ENCODE peak calls at places on chromosome 2, in six cellular contexts. W is A549, C is psoas muscle, T is body of pancreas, H is ovary, I is left lung. J is an unnamed sample. For H3K4me1, the result is how much of the 10 kb centered on the place peaks cover.

GRCh38 chr2:177201919-177202346 is 10.7 kb upstream of the HNRNPA3 start:
- DNase-seq in W (no peak), C (no peak), T (no peak), H (no peak), I (no peak), J (no peak)

GRCh38 chr2:20670315-20671035 is 3.5 kb downstream of the GDF7 start:
- DNase-seq in W (no peak), C (no peak), T (no peak), H (no peak), I (no peak), J (no peak)

GRCh38 chr2:217361491-217361890 is 501.6 kb upstream of the TNP1 start:
- DNase-seq in W (no peak), C (no peak), T (no peak), H (no peak), I (no peak), J (no peak)

GRCh38 chr2:149858214-149858613 is 270.6 kb upstream of the MMADHC start:
- DNase-seq in W (no peak), C (no peak), T (no peak), H (no peak), I (no peak), J (no peak)

GRCh38 chr2:6627316-6627715 is 238.4 kb downstream of the CMPK2 start:
- DNase-seq in W (no peak), C (no peak), T (no peak), H (no peak), I (no peak), J (no peak)

GRCh38 chr2:28336264-28336992 is 56.2 kb upstream of the FOSL2 start:
- DNase-seq in W (no peak), C (peak), T (no peak), H (peak), I (no peak), J (no peak)

GRCh38 chr2:19955544-19956422 is 34.1 kb downstream of the WDR35 start:
- DNase-seq in W (peak), C (peak), T (peak), H (peak), I (peak), J (peak)

GRCh38 chr2:219541611-219542180 is 1.9 kb downstream of the CHPF start:
- DNase-seq in W (peak), C (peak), T (peak), H (peak), I (peak), J (peak)

GRCh38 chr2:219563271-219563928 is 7.9 kb downstream of the OBSL1 start:
- DNase-seq in W (no peak), C (no peak), T (peak), H (no peak), I (no peak), J (no peak)

GRCh38 chr2:60157283-60157682 is 396.2 kb downstream of the BCL11A start:
- DNase-seq in W (no peak), C (no peak), T (no peak), H (no peak), I (no peak), J (no peak)

GRCh38 chr2:206260427-206261012 is 13.9 kb upstream of the ZDBF2 start:
- DNase-seq in W (peak), C (no peak), T (no peak), H (no peak), I (no peak), J (no peak)

GRCh38 chr2:206361407-206362045 is 81.8 kb upstream of the ADAM23 start:
- DNase-seq in W (no peak), C (no peak), T (no peak), H (no peak), I (no peak), J (no peak)

GRCh38 chr2:135875491-135876065 is 665 bp downstream of the MCM6 start:
- DNase-seq in W (peak), C (peak), T (peak), H (peak), I (peak), J (peak)

GRCh38 chr2:217797661-217798069 is 205.1 kb downstream of the TNS1 start:
- DNase-seq in W (no peak), C (peak), T (peak), H (peak), I (no peak), J (peak)

GRCh38 chr2:142937347-142937746 is 59.9 kb downstream of the KYNU start:
- DNase-seq in W (no peak), C (no peak), T (no peak), H (no peak), I (no peak), J (no peak)

GRCh38 chr2:240642061-240642805 is 17.0 kb downstream of the GPR35 start:
- DNase-seq in W (no peak), C (peak), T (no peak), H (no peak), I (peak), J (no peak)

GRCh38 chr2:230942920-230943896 is 18.2 kb upstream of the GPR55 start:
- DNase-seq in W (no peak), C (no peak), T (no peak), H (no peak), I (no peak), J (no peak)

GRCh38 chr2:241410739-241411176 is 54.7 kb downstream of the FARP2 start:
- DNase-seq in W (no peak), C (no peak), T (peak), H (no peak), I (no peak), J (no peak)

GRCh38 chr2:160970052-160970846 is 190.0 kb upstream of the TANK start:
- DNase-seq in W (peak), C (no peak), T (peak), H (peak), I (no peak), J (peak)

GRCh38 chr2:160411955-160412354 is 81.7 kb downstream of the RBMS1 start:
- DNase-seq in W (no peak), C (no peak), T (no peak), H (no peak), I (no peak), J (no peak)

GRCh38 chr2:232341739-232342126 is 36.8 kb upstream of the ALPP start:
- DNase-seq in W (no peak), C (peak), T (no peak), H (no peak), I (no peak), J (no peak)

GRCh38 chr2:231104115-231104713 is 20.6 kb downstream of the HTR2B start:
- DNase-seq in W (peak), C (peak), T (peak), H (peak), I (no peak), J (peak)

GRCh38 chr2:24881158-24881557 is 38.9 kb downstream of the ADCY3 start:
- DNase-seq in W (no peak), C (no peak), T (no peak), H (no peak), I (no peak), J (no peak)

GRCh38 chr2:30686000-30686399 is 121.2 kb downstream of the CAPN13 start:
- DNase-seq in W (no peak), C (no peak), T (no peak), H (no peak), I (no peak), J (no peak)

GRCh38 chr2:172172513-172173217 is 70.0 kb upstream of the DLX2 start:
- DNase-seq in W (peak), C (peak), T (peak), H (peak), I (peak), J (peak)

GRCh38 chr2:105723431-105723830 is 21.3 kb upstream of the NCK2 start:
- DNase-seq in W (no peak), C (no peak), T (no peak), H (no peak), I (no peak), J (no peak)

GRCh38 chr2:51722311-51722710 is 690.4 kb upstream of the NRXN1 start:
- DNase-seq in W (no peak), C (no peak), T (no peak), H (no peak), I (no peak), J (peak)

GRCh38 chr2:44954902-44955592 is 13.5 kb downstream of the SIX3 start:
- DNase-seq in W (no peak), C (peak), T (no peak), H (no peak), I (no peak), J (no peak)

GRCh38 chr2:13180729-13181128 is 464.0 kb downstream of the TRIB2 start:
- DNase-seq in W (no peak), C (no peak), T (no peak), H (no peak), I (no peak), J (no peak)

GRCh38 chr2:164896226-164896625 is 54.6 kb upstream of the COBLL1 start:
- DNase-seq in W (no peak), C (no peak), T (no peak), H (no peak), I (no peak), J (peak)

GRCh38 chr2:238866656-238867277 is 18.9 kb downstream of the TWIST2 start:
- DNase-seq in W (no peak), C (no peak), T (no peak), H (no peak), I (peak), J (no peak)

GRCh38 chr2:217880891-217881290 is 121.9 kb downstream of the TNS1 start:
- DNase-seq in W (no peak), C (peak), T (no peak), H (no peak), I (no peak), J (no peak)

GRCh38 chr2:223585691-223586090 is 16.5 kb downstream of the SCG2 start:
- DNase-seq in W (peak), C (no peak), T (no peak), H (no peak), I (no peak), J (no peak)

GRCh38 chr2:63058149-63058741 is 7.6 kb downstream of the OTX1 start:
- DNase-seq in W (no peak), C (no peak), T (no peak), H (no peak), I (no peak), J (no peak)

GRCh38 chr2:21317131-21317530 is 193.4 kb downstream of the TDRD15 start:
- DNase-seq in W (peak), C (peak), T (peak), H (peak), I (no peak), J (no peak)

GRCh38 chr2:11837875-11838734 is 91.7 kb downstream of the LPIN1 start:
- DNase-seq in W (no peak), C (no peak), T (no peak), H (no peak), I (no peak), J (no peak)

GRCh38 chr2:12059616-12060441 is 313.4 kb downstream of the LPIN1 start:
- DNase-seq in W (no peak), C (no peak), T (no peak), H (no peak), I (no peak), J (peak)

GRCh38 chr2:133504566-133505505 is 63.4 kb downstream of the NCKAP5 start:
- DNase-seq in W (no peak), C (no peak), T (peak), H (peak), I (no peak), J (peak)

GRCh38 chr2:39379643-39380524 is 57.2 kb downstream of the MAP4K3 start:
- DNase-seq in W (peak), C (no peak), T (no peak), H (no peak), I (no peak), J (peak)

GRCh38 chr2:39380525-39381150 is 56.4 kb downstream of the MAP4K3 start:
- DNase-seq in W (no peak), C (no peak), T (no peak), H (no peak), I (no peak), J (no peak)

GRCh38 chr2:39378968-39379367 is 58.1 kb downstream of the MAP4K3 start:
- DNase-seq in W (no peak), C (no peak), T (no peak), H (no peak), I (no peak), J (no peak)

GRCh38 chr2:39385172-39385571 is 51.9 kb downstream of the MAP4K3 start:
- DNase-seq in W (no peak), C (no peak), T (no peak), H (no peak), I (no peak), J (peak)

GRCh38 chr2:39381653-39382052 is 55.4 kb downstream of the MAP4K3 start:
- DNase-seq in W (no peak), C (no peak), T (no peak), H (no peak), I (no peak), J (no peak)
- H3K4me1 ChIP-seq in W (under half), C (half or more), T (under half), H (under half), I (under half), J (under half)

DNA sequence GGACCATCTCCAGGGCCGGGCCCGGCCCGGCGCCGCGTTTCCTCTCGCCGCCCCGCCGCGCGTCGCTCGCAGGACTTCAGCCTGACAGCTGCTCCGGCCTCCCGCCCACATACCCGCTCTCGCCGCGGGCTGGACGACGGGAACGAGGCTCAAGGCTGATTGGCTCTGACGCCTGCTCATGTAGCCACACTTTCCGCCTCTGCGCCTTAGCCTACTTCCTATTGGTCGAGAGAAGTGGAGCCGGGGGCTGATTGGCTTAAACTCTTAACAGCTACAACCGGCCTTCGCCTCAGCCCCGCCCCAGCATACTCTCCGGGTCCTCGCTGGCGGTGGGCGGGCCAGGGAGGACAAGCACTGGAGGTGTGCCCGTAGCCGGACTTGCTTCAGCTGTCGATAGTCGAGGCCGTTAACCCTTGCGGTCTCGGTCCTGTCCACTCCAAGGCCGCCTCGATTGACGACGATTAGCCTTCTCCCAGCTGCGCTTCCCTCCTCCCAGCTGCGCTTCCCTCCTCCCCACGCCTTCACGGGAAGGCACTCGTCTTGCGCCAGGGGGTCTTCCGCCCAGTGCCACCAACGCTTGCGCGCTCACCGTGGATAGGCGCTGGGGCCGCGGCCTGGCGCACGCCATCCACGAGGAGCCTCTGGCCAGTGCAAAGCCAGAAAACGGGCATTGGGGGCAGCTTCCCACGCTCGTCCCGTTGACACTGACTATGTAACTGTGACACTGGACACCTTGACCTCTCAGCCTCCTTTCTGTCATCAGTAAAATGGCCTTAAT is at the start of gene PRADC1:
- DNase-seq in W (peak), C (peak), T (peak), H (peak), I (peak), J (peak)
- H3K27ac ChIP-seq in W (peak), C (peak), T (peak), H (peak), I (peak), J (peak)

GRCh38 chr2:54289942-54290702 is 34.1 kb upstream of the TSPYL6 start:
- DNase-seq in W (no peak), C (no peak), T (no peak), H (no peak), I (peak), J (no peak)
- TF ChIP-seq CTCF in W (no peak), C (no peak), T (no peak), H (no peak), I (no peak), J (no peak)

GRCh38 chr2:16614314-16614860 is 51.2 kb downstream of the CYRIA start:
- DNase-seq in W (no peak), C (no peak), T (no peak), H (no peak), I (no peak), J (no peak)
- H3K4me1 ChIP-seq in W (under half), C (under half), T (under half), H (under half), I (under half), J (under half)

GRCh38 chr2:39718483-39718882 is 52.8 kb downstream of the TMEM178A start:
- DNase-seq in W (no peak), C (no peak), T (no peak), H (no peak), I (no peak), J (no peak)
- H3K27ac ChIP-seq in W (no peak), C (no peak), T (no peak), H (no peak), I (no peak), J (no peak)

GRCh38 chr2:166179201-166179600 is 51.4 kb upstream of the SCN1A start:
- DNase-seq in W (no peak), C (no peak), T (no peak), H (no peak), I (no peak), J (no peak)
- TF ChIP-seq CTCF in W (peak), C (no peak), T (no peak), H (no peak), I (no peak), J (peak)

GRCh38 chr2:46645681-46646162 is 166.4 kb downstream of the TMEM247 start:
- DNase-seq in W (no peak), C (no peak), T (no peak), H (peak), I (no peak), J (peak)
- H3K4me1 ChIP-seq in W (half or more), C (under half), T (under half), H (under half), I (under half), J (under half)

DNA sequence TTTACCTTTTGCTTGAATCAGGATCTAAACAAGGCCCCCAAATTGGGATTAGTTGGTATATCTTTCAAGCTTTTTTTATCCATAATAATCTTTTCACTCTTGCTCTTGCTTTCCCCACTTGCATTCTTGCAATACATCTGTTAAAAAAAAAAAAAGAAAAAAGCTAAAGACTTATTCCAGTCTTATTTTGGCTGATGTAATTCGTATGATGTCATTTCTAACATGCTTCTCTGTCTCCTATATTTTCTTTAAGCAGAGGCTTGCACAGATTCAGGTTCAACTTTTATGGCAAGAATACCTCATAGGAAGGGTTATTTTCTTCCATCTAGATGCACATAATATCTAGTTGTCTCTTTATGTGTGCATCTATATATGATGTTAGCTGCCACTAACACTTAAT is 9.8 kb upstream of the GCFC2 start:
- DNase-seq in W (no peak), C (no peak), T (no peak), H (no peak), I (no peak), J (no peak)
- H3K27ac ChIP-seq in W (no peak), C (no peak), T (no peak), H (no peak), I (no peak), J (no peak)

J was measured in foreskin keratinocyte.